ENCODE peak calls at places on chromosomes 5 and 9, in seven cellular contexts. N is left ventricle myocardium inferior, P is cardiac muscle cell, Z is fibroblast of lung, V is OCI-LY7, B is IMR-90, E is ovary. J is an unnamed sample.

GRCh38 chr9:5866276-5866675 is 24.4 kb upstream of the MLANA start:
- DNase-seq in P (no peak), V (no peak), N (no peak), Z (no peak), B (no peak), E (no peak), J (no peak)

GRCh38 chr5:111635946-111636315 is 121.1 kb downstream of the NREP start:
- DNase-seq in B (peak), N (no peak), V (no peak), Z (peak), E (no peak), P (no peak), J (no peak)

GRCh38 chr5:34930527-34930844 is 1.1 kb downstream of the DNAJC21 start:
- DNase-seq in P (no peak), Z (peak), V (no peak), B (peak), E (no peak), N (no peak), J (no peak)

GRCh38 chr9:8395022-8395421 is 595.4 kb upstream of the DMAC1 start:
- DNase-seq in N (no peak), P (no peak), Z (no peak), V (no peak), E (no peak), B (no peak), J (no peak)

GRCh38 chr5:94870496-94871214 is 252.2 kb downstream of the SLF1 start:
- DNase-seq in E (no peak), P (no peak), B (no peak), N (no peak), Z (no peak), V (no peak), J (no peak)

GRCh38 chr9:113558632-113559502 is 95.3 kb downstream of the RGS3 start:
- DNase-seq in E (peak), Z (peak), V (no peak), P (peak), N (peak), B (peak), J (no peak)

GRCh38 chr5:4532705-4533080 is 607.4 kb upstream of the ADAMTS16 start:
- DNase-seq in B (no peak), V (no peak), N (no peak), P (no peak), Z (no peak), E (no peak), J (no peak)

GRCh38 chr9:100082786-100083185 is 16.0 kb downstream of the ERP44 start:
- DNase-seq in B (peak), E (no peak), Z (peak), P (no peak), V (no peak), N (no peak), J (no peak)

GRCh38 chr9:97850746-97851449 is 2.1 kb upstream of the FOXE1 start:
- DNase-seq in N (no peak), V (no peak), P (no peak), E (no peak), B (no peak), Z (no peak), J (no peak)

GRCh38 chr5:52269853-52270252 is 517.9 kb upstream of the ITGA1 start:
- DNase-seq in P (no peak), Z (no peak), V (no peak), B (no peak), N (no peak), E (no peak), J (no peak)

GRCh38 chr5:57124014-57124413 is 49.8 kb upstream of the GPBP1 start:
- DNase-seq in N (no peak), Z (no peak), V (no peak), B (no peak), P (no peak), E (no peak), J (no peak)

GRCh38 chr9:26331223-26331622 is 561.4 kb downstream of the CAAP1 start:
- DNase-seq in V (no peak), Z (no peak), E (no peak), P (no peak), B (no peak), N (no peak), J (no peak)

GRCh38 chr5:13939647-13940046 is 4.8 kb downstream of the DNAH5 start:
- DNase-seq in V (no peak), E (no peak), P (no peak), N (no peak), B (no peak), Z (no peak), J (no peak)

GRCh38 chr9:94945191-94946144 is 219.0 kb downstream of the AOPEP start:
- DNase-seq in Z (peak), P (no peak), V (no peak), N (peak), E (peak), B (peak), J (no peak)

GRCh38 chr9:38018964-38019602 is 49.9 kb downstream of the SHB start:
- DNase-seq in V (no peak), Z (peak), E (no peak), N (no peak), P (peak), B (peak), J (no peak)

GRCh38 chr9:93828331-93829097 is 126.6 kb downstream of the BARX1 start:
- DNase-seq in E (no peak), V (no peak), N (no peak), Z (no peak), B (no peak), P (no peak), J (no peak)

GRCh38 chr5:176881816-176882565 is 17.2 kb downstream of the HK3 start:
- DNase-seq in E (no peak), B (no peak), P (no peak), V (no peak), N (no peak), Z (no peak), J (no peak)

GRCh38 chr5:96384353-96384752 is 48.7 kb downstream of the PCSK1 start:
- DNase-seq in Z (peak), E (no peak), P (no peak), N (peak), B (peak), V (no peak), J (no peak)

GRCh38 chr5:97534166-97534565 is 351.1 kb upstream of the RIOK2 start:
- DNase-seq in V (peak), B (peak), Z (peak), E (no peak), P (peak), N (no peak), J (peak)

GRCh38 chr9:26682041-26682440 is 210.6 kb downstream of the CAAP1 start:
- DNase-seq in Z (no peak), B (no peak), E (no peak), V (no peak), P (no peak), N (no peak), J (no peak)

GRCh38 chr9:89036383-89036782 is 45.1 kb downstream of the S1PR3 start:
- DNase-seq in B (peak), P (no peak), V (no peak), N (no peak), E (no peak), Z (no peak), J (no peak)

GRCh38 chr5:95600557-95600956 is 19.3 kb upstream of the GPR150 start:
- DNase-seq in Z (peak), N (no peak), B (peak), E (no peak), V (no peak), P (no peak), J (no peak)

GRCh38 chr9:136858844-136859757 is 7.0 kb downstream of the MAMDC4 start:
- DNase-seq in B (peak), Z (peak), P (no peak), N (peak), E (peak), V (no peak), J (no peak)

GRCh38 chr5:122788996-122789395 is 14.1 kb downstream of the SNX2 start:
- DNase-seq in Z (no peak), E (no peak), N (no peak), V (no peak), P (no peak), B (no peak), J (no peak)

GRCh38 chr5:57784106-57784505 is 301.5 kb upstream of the ACTBL2 start:
- DNase-seq in E (no peak), P (no peak), Z (peak), V (no peak), B (no peak), N (no peak), J (no peak)

GRCh38 chr5:159343295-159344094 is 13.2 kb upstream of the IL12B start:
- DNase-seq in E (no peak), V (no peak), N (no peak), P (no peak), Z (no peak), B (no peak), J (no peak)

GRCh38 chr5:132085686-132086085 is 12.1 kb downstream of the CSF2 start:
- DNase-seq in P (no peak), E (no peak), Z (no peak), B (no peak), V (no peak), N (no peak), J (no peak)

GRCh38 chr9:91848146-91848545 is 101.9 kb downstream of the ROR2 start:
- DNase-seq in E (no peak), N (no peak), B (no peak), V (no peak), Z (no peak), P (no peak), J (no peak)
- H3K27ac ChIP-seq in E (peak), N (no peak), B (no peak), V (no peak), Z (no peak), P (no peak), J (no peak)

DNA sequence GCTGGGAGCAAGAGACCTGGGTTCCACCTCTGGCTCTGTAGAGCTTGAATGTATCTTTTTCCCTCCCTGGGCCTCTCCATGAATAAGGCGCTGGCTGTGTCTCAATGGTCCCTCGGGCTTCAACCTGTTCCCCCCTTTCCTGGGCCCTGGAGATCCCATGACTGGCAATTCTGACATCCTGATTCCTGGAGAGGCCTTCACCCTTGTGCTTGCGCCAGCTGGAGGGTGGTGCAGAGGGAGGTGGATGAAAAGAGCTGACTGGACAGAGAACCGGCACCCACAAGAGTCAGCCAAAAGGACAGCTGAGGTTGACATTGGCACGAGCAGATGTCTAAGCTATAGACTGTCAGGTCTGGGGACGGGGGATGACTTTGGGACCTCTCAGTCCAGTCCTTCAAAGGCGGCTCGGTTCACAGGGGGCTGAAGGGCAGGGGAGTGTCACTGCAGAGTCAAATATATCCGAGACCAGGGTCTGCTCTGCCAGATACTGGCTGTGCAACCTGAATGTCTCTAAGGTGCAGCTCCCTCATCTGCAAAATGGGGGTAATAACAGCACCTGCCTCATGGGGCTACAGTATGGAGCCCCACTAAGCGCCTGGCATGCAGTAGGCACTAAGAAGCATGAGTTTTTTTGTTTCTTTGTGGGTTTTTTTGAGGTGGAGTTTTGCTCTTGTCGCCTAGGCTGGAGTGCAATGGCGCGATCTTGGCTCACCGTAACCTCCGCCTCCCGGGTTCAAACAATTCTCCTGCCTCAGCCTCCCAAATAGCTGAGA is 13.8 kb downstream of the DNM1 start:
- DNase-seq in N (no peak), P (no peak), V (no peak), E (no peak), B (no peak), Z (no peak), J (no peak)
- H3K27ac ChIP-seq in N (peak), P (no peak), V (no peak), E (no peak), B (no peak), Z (no peak), J (no peak)

DNA sequence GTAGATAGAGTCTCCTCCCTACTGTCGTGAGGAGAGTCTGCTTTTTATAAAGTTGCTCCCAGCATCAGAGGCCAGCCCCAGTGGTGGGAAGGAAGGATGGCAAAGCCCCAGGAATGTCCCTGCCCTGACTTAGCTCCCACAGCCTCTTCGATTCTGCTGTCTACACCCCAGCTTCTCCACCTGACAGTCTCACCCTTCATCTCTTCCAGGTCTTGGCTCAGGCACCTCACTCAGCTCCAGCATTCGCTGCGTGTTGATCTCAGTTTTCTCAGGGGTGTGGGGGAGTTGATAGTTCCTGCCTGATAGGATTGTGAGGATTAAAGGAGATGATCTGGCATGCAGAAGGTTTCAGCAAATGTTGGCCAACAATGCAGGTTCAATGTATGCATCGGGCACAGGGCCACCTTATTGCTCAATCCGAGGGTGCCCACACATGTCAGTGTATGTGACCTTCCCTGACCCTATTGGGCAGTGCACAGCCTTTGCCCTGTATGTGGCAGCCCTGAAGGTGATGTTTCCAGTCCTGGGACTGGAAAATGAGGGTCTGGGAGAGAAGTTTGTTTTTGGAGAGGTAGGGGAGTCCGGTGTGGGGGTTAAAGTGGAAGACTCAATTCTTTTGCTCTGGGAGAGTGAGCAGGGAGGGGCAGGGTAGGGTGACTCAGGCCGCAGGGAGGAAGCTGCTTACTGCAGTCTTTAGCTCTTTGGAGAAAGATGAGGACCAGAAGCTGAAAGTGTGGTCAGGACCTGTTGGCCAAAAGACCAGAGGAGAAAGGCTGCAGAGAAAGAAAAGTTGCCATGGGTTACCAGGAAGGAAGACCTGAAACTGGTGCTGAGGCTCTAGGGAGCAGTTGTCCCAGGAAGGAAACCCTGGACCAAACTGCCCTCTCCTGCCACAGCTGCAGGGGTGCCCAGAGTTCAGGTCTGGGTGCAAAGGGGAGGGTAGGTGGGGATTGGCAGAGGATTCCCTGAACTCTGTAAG is 153.2 kb downstream of the MACROH2A1 start:
- DNase-seq in E (no peak), V (no peak), N (no peak), B (peak), P (no peak), Z (peak), J (no peak)
- H3K27ac ChIP-seq in E (no peak), V (no peak), N (no peak), B (peak), P (no peak), Z (peak), J (no peak)

DNA sequence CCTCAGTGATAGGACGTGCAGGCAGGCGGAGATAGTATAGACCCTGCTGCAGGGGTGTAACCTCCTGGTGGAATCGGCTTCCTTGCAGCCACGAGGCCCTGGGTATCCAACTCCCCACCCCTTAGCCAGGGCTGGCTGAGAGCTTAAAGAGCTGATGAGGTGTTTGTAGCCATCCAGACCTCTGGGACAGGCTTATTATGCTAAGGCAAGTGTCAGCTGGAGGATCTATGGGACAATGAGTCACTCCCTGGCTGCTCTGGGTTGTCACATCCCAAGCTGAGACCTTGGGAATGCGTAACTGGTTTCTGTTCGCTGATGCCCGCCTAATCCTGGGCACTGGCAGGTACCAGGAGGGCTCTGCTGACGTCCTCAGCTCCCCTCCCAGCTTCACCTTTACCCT is 38.9 kb downstream of the DAB2IP start:
- DNase-seq in V (no peak), B (no peak), E (no peak), P (no peak), Z (no peak), N (peak), J (no peak)
- H3K27ac ChIP-seq in V (no peak), B (no peak), E (peak), P (peak), Z (no peak), N (peak), J (no peak)

DNA sequence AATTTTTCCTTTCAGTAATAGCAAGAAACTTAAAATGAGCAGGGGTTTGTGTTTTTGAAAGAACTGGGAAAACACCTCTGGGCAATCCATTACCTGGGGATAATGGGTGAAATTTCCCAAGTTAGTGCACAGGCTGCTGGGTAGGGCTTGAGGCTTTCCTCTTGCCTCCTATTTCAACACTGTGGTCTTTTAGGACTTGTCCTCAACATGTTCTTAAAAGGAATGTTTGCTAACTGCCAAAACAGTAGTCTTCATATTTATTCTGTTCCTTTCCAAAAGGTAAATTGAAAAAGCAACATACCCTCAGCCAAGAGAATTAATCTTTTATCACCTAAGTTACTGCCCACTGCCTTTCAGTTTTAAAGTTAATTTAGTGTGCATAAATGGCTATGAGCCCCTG is 158.3 kb upstream of the CCDC152 start:
- DNase-seq in N (no peak), Z (no peak), P (no peak), E (no peak), B (no peak), V (no peak), J (no peak)
- H3K27ac ChIP-seq in N (no peak), Z (no peak), P (no peak), E (no peak), B (no peak), V (no peak), J (no peak)

GRCh38 chr5:149823350-149823749 is 93.2 kb downstream of the PPARGC1B start:
- DNase-seq in Z (no peak), E (no peak), V (no peak), P (no peak), B (no peak), N (no peak), J (no peak)
- H3K27ac ChIP-seq in Z (no peak), E (peak), V (no peak), P (no peak), B (no peak), N (peak), J (no peak)

GRCh38 chr5:134100283-134101011 is 14.0 kb upstream of the TCF7 start:
- DNase-seq in N (no peak), B (peak), P (no peak), Z (peak), V (peak), E (no peak), J (no peak)
- H3K27ac ChIP-seq in N (no peak), B (no peak), P (no peak), Z (no peak), V (no peak), E (no peak), J (no peak)

GRCh38 chr5:21173526-21173925 is 1185.5 kb upstream of the CDH18 start:
- DNase-seq in P (no peak), E (no peak), V (no peak), N (no peak), Z (no peak), B (no peak), J (no peak)
- H3K27ac ChIP-seq in P (no peak), E (no peak), V (no peak), N (no peak), Z (no peak), B (no peak), J (no peak)

DNA sequence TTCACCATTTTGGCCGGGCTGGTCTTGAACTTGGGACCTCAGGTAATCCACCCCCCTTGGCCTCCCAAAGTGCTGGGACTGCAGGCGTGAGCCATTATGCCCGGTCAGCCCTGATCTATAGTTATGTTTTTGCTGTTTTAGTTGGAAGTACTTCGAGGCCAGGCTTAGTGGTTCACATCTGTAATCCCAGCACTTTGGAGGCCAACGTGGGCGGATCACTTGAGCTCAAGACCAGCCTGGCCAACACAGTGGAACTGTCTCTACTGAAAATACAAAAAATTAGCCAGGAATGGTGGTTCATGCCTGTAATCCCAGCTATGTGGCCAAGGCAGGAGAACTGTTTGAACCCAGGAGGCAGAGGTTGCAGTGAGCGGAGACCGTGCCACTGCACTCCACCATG is 2.0 kb downstream of the HSPA9 start:
- DNase-seq in N (no peak), B (no peak), P (no peak), Z (no peak), V (no peak), E (no peak), J (no peak)
- H3K27ac ChIP-seq in N (no peak), B (no peak), P (no peak), Z (peak), V (no peak), E (no peak), J (no peak)

GRCh38 chr5:43039115-43039467 is 1.0 kb downstream of the ANXA2R start:
- DNase-seq in N (no peak), P (no peak), V (no peak), Z (no peak), E (no peak), B (no peak), J (no peak)

GRCh38 chr5:43038523-43038989 is 1.6 kb downstream of the ANXA2R start:
- DNase-seq in N (no peak), B (peak), E (no peak), P (no peak), V (peak), Z (peak), J (no peak)

GRCh38 chr5:43036409-43036808 is 3.7 kb downstream of the ANXA2R start:
- DNase-seq in N (no peak), P (no peak), V (no peak), Z (peak), E (no peak), B (no peak), J (no peak)

GRCh38 chr5:43037929-43038510 is 2.1 kb downstream of the ANXA2R start:
- DNase-seq in E (no peak), V (peak), B (peak), P (no peak), Z (peak), N (no peak), J (no peak)

GRCh38 chr5:43036856-43037711 is 3.0 kb downstream of the ANXA2R start:
- DNase-seq in E (no peak), V (no peak), P (no peak), N (no peak), B (peak), Z (peak), J (no peak)
- H3K27ac ChIP-seq in E (no peak), V (no peak), P (no peak), N (peak), B (peak), Z (peak), J (no peak)

J was measured in iPS DF 6.9.